ENCODE peak calls at places on chromosomes 1 and 21, in nine cellular contexts. H is body of pancreas; N is NCI-H1436 treated with DMSO at 0.1 percent for 48 hours; J is stimulated activated naive B cell treated with anti-CD40 and anti-IgM and Interleukin-4, amounts not matched to agents 10 μg/mL and 1 μg/mL and 100 μg/mL, for 72 hours; V is EH; W is lower leg skin; M is iris pigment epithelial cell; D is KG1; K is RPMI8226. Z is an unnamed sample.

GRCh38 chr1:227779651-227780050 is 35.8 kb upstream of the PRSS38 start:
- DNase-seq in H (peak; percentile 3), N (no peak), J (no peak), V (no peak), W (peak; percentile 76), M (no peak), D (no peak), K (no peak), Z (no peak)

GRCh38 chr1:240941706-240942370 is 329.9 kb upstream of the GREM2 start:
- DNase-seq in H (no peak), N (no peak), J (no peak), V (no peak), W (no peak), M (no peak), D (no peak), K (no peak), Z (no peak)

GRCh38 chr21:45122432-45123132 is 48.2 kb downstream of the ADARB1 start:
- DNase-seq in H (no peak), N (no peak), J (no peak), V (no peak), W (no peak), M (no peak), D (no peak), K (no peak), Z (no peak)

GRCh38 chr1:101388904-101389546 is 152.2 kb downstream of the S1PR1 start:
- DNase-seq in H (no peak), N (no peak), J (no peak), V (peak; percentile 27), W (no peak), M (peak; percentile 48), D (no peak), K (no peak), Z (no peak)

GRCh38 chr1:203440780-203441179 is 34.8 kb upstream of the PRELP start:
- DNase-seq in H (peak; percentile 37), N (no peak), J (no peak), V (peak; percentile 95), W (peak; percentile 95), M (peak; percentile 59), D (no peak), K (peak; percentile 45), Z (peak; percentile 50)

GRCh38 chr1:230487773-230488428 is 61.8 kb upstream of the PGBD5 start:
- DNase-seq in H (peak; percentile 58), N (no peak), J (no peak), V (no peak), W (no peak), M (no peak), D (no peak), K (no peak), Z (no peak)

GRCh38 chr1:113320272-113320671 is 70.0 kb upstream of the MAGI3 start:
- DNase-seq in H (no peak), N (peak; percentile 38), J (no peak), V (no peak), W (no peak), M (no peak), D (no peak), K (no peak), Z (no peak)

GRCh38 chr1:55970711-55971110 is 608.7 kb downstream of the PLPP3 start:
- DNase-seq in H (no peak), N (no peak), J (no peak), V (peak; percentile 97), W (no peak), M (peak; percentile 52), D (no peak), K (no peak), Z (no peak)

GRCh38 chr21:46005081-46005480 is 23.5 kb downstream of the COL6A1 start:
- DNase-seq in H (peak; percentile 8), N (no peak), J (no peak), V (peak; percentile 31), W (no peak), M (no peak), D (no peak), K (no peak), Z (no peak)

GRCh38 chr1:180269848-180270766 is 40.0 kb downstream of the LHX4 start:
- DNase-seq in H (no peak), N (no peak), J (no peak), V (no peak), W (peak; percentile 85), M (peak; percentile 17), D (no peak), K (peak; percentile 61), Z (no peak)

GRCh38 chr1:93552751-93553455 is 105.0 kb downstream of the FNBP1L start:
- DNase-seq in H (no peak), N (no peak), J (no peak), V (peak; percentile 71), W (no peak), M (peak; percentile 87), D (no peak), K (no peak), Z (no peak)

GRCh38 chr1:215198021-215198420 is 115.5 kb downstream of the KCNK2 start:
- DNase-seq in H (no peak), N (no peak), J (no peak), V (no peak), W (no peak), M (no peak), D (no peak), K (no peak), Z (no peak)

GRCh38 chr21:17901458-17902092 is 82.4 kb upstream of the C21orf91 start:
- DNase-seq in H (no peak), N (no peak), J (no peak), V (no peak), W (no peak), M (peak; percentile 6), D (no peak), K (no peak), Z (no peak)